ENCODE peak calls at places on chromosomes 12 and 14, in nine cellular contexts. F is astrocyte, Q is psoas muscle, A is AG09309, P is GM23248, O is fibroblast of mammary gland, D is HCT116, V is PC-3, K is adipocyte. I is an unnamed sample.

GRCh38 chr14:51981218-51981854 is 8.0 kb upstream of the RTRAF start:
- DNase-seq in F (no peak), Q (no peak), A (no peak), P (no peak), O (no peak), D (no peak), V (no peak), K (no peak), I (no peak)

GRCh38 chr12:76312314-76312713 is 35.9 kb downstream of the BBS10 start:
- DNase-seq in F (peak), Q (no peak), A (no peak), P (no peak), O (peak), D (no peak), V (no peak), K (no peak), I (no peak)

GRCh38 chr12:113867258-113867657 is 98.9 kb downstream of the RBM19 start:
- DNase-seq in F (no peak), Q (no peak), A (no peak), P (peak), O (peak), D (no peak), V (peak), K (peak), I (no peak)

GRCh38 chr12:52052471-52053186 is 1.4 kb downstream of the NR4A1 start:
- DNase-seq in F (no peak), Q (no peak), A (no peak), P (no peak), O (no peak), D (no peak), V (peak), K (no peak), I (no peak)

GRCh38 chr12:69901141-69901900 is 76.3 kb downstream of the MYRFL start:
- DNase-seq in F (no peak), Q (no peak), A (no peak), P (peak), O (no peak), D (no peak), V (peak), K (peak), I (no peak)

GRCh38 chr12:44375694-44376093 is 500.4 kb downstream of the NELL2 start:
- DNase-seq in F (no peak), Q (no peak), A (no peak), P (no peak), O (no peak), D (no peak), V (no peak), K (no peak), I (peak)

GRCh38 chr14:24329736-24330135 is 5.1 kb downstream of the ADCY4 start:
- DNase-seq in F (no peak), Q (peak), A (no peak), P (peak), O (no peak), D (no peak), V (no peak), K (no peak), I (no peak)

GRCh38 chr12:402127-402456 is 648 bp downstream of the CCDC77 start:
- DNase-seq in F (peak), Q (no peak), A (no peak), P (peak), O (peak), D (no peak), V (peak), K (peak), I (no peak)

GRCh38 chr14:96104469-96105057 is 65.4 kb downstream of the C14orf132 start:
- DNase-seq in F (peak), Q (peak), A (peak), P (peak), O (peak), D (no peak), V (peak), K (peak), I (no peak)

GRCh38 chr14:71532349-71532748 is 399.9 kb upstream of the RGS6 start:
- DNase-seq in F (peak), Q (no peak), A (peak), P (peak), O (peak), D (no peak), V (no peak), K (peak), I (no peak)

GRCh38 chr12:123519151-123520001 is 14.1 kb downstream of the RILPL1 start:
- DNase-seq in F (peak), Q (peak), A (peak), P (peak), O (peak), D (no peak), V (no peak), K (peak), I (no peak)

GRCh38 chr14:72173038-72173720 is 240.9 kb downstream of the RGS6 start:
- DNase-seq in F (no peak), Q (no peak), A (no peak), P (no peak), O (no peak), D (no peak), V (no peak), K (no peak), I (no peak)

GRCh38 chr14:96455588-96455987 is 46.6 kb upstream of the PAPOLA start:
- DNase-seq in F (no peak), Q (no peak), A (no peak), P (peak), O (no peak), D (no peak), V (no peak), K (no peak), I (no peak)

GRCh38 chr12:106342397-106343212 is 14.9 kb upstream of the POLR3B start:
- DNase-seq in F (peak), Q (peak), A (peak), P (peak), O (peak), D (no peak), V (peak), K (peak), I (no peak)

GRCh38 chr12:9760699-9761406 is at the start of gene CD69:
- DNase-seq in F (no peak), Q (no peak), A (no peak), P (no peak), O (no peak), D (no peak), V (no peak), K (no peak), I (peak)

DNA sequence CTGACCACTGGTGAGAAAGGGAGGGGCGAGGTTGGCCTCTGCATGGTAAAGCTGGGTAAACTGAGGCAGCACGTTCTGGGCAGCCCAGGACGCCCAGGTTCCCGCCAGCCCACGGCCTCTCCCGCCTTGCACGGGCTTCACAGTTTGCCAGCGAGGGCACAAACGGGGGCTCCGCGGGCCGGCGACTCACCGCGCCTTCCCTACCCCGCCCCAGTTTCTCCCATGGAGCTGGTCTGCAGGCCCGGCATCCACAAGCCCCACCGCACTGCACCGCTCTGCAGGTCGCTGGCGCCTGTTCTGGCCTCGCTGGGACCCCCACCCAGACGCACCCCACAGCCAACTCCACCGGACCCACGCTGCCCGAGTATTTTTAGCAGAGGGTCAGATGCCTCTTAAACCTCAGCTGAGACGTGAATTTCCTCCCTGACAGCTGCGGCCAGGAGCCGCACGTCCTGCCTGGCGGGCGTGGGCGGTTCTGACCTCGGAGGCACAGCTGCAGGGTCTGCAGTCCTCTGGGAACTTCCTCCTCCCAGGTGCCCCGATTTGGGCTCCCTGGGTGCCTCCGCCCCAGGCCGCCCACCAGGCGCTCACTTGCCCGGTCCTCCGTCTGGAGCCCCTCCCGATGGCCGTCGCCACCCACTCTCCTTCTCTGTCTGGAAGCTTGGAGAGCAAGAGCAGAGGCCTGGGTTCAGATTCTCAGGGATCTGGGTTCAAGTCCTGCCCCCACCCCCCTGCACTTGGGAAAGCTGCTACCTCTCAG is 29.5 kb upstream of the INF2 start:
- DNase-seq in F (no peak), Q (no peak), A (no peak), P (no peak), O (no peak), D (no peak), V (no peak), K (no peak), I (no peak)
- H3K4me3 ChIP-seq in F (no peak), Q (no peak), A (no peak), P (no peak), O (no peak), D (no peak), V (no peak), K (no peak), I (peak)

DNA sequence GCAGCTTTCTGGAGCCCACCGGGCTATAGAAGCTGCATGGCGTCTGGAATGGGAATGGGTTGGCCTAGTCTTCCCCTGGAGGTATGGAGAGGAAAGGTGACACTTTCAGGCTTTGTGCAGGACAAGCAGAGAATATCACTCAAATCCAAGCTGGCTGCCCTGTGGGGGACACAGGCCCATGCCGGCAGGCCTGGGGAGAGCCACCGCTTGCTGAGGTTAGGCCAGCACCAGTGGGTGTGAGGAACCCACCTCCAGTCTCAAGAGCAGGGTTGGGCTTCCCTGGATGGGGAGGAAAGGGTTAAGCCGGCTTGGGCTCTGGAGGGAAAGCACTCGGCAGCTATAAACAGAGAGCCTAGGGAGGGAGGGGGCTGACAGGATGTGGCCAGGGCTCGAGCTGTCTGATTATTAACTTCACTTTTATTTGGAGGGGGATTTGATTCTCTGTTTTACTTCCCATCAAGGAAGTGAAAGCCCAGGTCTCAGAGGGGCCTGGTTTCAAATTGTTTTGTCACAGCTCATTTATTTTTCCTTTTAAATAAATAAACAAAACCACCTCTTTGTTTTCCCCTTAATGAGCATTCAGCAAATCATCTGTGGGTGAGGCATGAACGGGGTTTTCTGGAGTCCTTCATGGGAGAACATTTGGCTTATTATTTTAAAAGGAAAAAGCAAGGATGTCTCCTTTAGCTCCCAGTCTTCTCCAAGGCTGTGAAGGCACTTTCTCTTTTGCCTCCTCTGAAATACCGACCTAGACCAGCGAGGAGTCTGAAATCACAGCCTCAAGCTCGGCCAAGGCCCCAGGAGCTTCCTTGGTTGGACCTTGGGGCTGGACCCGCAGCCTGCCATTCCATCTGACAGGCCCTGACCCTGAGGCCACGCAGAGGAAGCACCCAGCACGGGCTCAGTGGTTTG is 21.8 kb upstream of the ZFP36L1 start:
- DNase-seq in F (peak), Q (peak), A (no peak), P (peak), O (peak), D (no peak), V (peak), K (peak), I (no peak)
- H3K4me3 ChIP-seq in F (peak), Q (peak), A (no peak), P (peak), O (no peak), D (peak), V (no peak), K (peak), I (peak)

DNA sequence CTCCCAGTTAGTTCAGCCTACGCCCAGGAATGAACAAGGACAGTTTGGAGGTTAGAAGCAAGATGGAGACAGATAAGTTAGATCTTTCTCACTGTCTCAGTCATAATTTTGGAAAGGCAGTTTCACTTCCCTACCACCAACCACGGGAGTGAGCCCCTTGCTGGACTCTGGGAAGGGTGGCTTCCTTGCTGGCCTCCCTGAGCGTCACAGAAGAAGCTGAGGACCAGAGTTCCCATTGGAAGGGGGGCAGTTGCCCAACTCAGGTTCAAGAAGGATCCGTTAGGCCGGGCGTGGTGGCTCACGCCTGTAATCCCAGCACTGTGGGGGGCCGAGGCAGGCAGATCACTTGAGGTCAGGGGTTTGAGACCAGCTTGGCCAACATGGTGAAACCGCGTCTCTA is 106.2 kb upstream of the MAX start:
- DNase-seq in F (no peak), Q (no peak), A (no peak), P (no peak), O (no peak), D (no peak), V (no peak), K (no peak), I (no peak)
- H3K4me3 ChIP-seq in F (no peak), Q (no peak), A (no peak), P (no peak), O (no peak), D (no peak), V (no peak), K (no peak), I (no peak)

GRCh38 chr12:19597304-19598066 is 158.2 kb downstream of the AEBP2 start:
- DNase-seq in F (no peak), Q (no peak), A (no peak), P (no peak), O (no peak), D (no peak), V (no peak), K (no peak), I (no peak)
- H3K4me3 ChIP-seq in F (no peak), Q (no peak), A (no peak), P (no peak), O (no peak), D (no peak), V (no peak), K (no peak), I (no peak)

GRCh38 chr14:69664190-69664742 is 52.9 kb downstream of the SUSD6 start:
- DNase-seq in F (no peak), Q (no peak), A (no peak), P (no peak), O (no peak), D (no peak), V (no peak), K (no peak), I (no peak)
- H3K4me3 ChIP-seq in F (no peak), Q (no peak), A (no peak), P (no peak), O (no peak), D (no peak), V (no peak), K (no peak), I (no peak)

GRCh38 chr14:85441909-85442643 is 87.9 kb upstream of the FLRT2 start:
- DNase-seq in F (no peak), Q (no peak), A (no peak), P (no peak), O (no peak), D (no peak), V (no peak), K (no peak), I (no peak)
- H3K4me3 ChIP-seq in F (no peak), Q (no peak), A (no peak), P (no peak), O (no peak), D (no peak), V (no peak), K (no peak), I (no peak)

DNA sequence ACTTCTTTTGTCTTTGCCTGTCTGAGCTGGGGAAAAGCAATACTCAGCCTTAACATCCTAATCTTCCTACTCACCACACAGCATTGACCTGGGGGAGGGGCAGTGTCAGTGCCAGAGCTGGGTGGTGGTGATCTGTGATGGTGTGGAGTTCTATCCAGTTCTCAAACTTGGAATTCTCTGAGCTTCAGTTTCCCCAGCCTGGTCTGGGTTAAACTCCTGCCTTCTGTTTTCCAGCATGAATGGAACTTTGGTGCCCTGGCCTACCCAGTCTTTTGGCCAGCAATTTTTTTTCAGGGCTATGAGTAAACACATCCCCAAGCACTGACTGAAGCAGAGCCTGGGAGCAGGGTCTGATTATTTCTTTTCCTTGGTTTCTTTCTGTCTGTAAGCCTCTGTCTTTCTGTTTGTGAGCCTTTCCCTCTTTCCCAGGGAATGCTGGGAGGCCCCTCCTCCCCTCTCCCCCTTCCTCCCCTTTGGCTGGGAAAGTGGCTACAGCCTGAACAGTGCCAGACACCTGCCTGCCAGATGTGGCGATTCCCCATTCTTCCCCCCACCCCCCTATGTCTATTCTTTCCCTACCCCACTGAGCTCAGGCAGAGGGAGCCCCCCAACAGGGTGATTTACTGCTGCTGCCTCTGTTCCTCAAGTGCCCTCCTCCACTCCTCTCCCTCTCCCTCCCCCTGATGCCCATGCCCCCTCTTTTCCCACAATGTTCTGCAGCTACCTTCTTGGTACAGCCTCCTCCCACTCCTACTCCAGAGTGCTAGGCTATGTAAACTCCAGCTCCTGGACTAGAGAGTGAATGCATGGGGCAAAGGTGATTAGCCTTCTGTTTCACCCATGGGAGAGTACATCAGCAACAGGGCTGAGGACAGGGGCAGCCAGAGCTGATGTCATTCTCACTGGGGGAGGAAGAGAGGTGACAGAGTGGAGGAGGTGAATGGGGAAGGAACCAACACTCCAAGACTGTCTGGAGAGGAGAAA is 11.1 kb downstream of the GPR84 start:
- DNase-seq in F (peak), Q (no peak), A (no peak), P (peak), O (peak), D (no peak), V (no peak), K (peak), I (no peak)
- H3K4me3 ChIP-seq in F (no peak), Q (no peak), A (no peak), P (no peak), O (no peak), D (no peak), V (no peak), K (no peak), I (no peak)